ENCODE peak calls at places on chromosome 11, in eight cellular contexts. R is NCI-H69; O is GM10248; D is fibroblast of mammary gland; C is HFF-Myc; U is ELF-1; P is aorta; B is activated CD4-positive, alpha-beta T cell treated with anti-CD3 and anti-CD28 coated beads, Interleukin-2, amount 50 U/mL, for 4 hours. H is an unnamed sample.

GRCh38 chr11:70135142-70136132 is 57.3 kb downstream of the ANO1 start:
- DNase-seq in R (peak; percentile 17), O (no peak), D (no peak), C (no peak), U (peak; percentile 42), P (no peak), B (no peak), H (no peak)

GRCh38 chr11:57203359-57203758 is 21.6 kb downstream of the LRRC55 start:
- DNase-seq in R (no peak), O (no peak), D (peak; percentile 29), C (no peak), U (no peak), P (no peak), B (no peak), H (peak; percentile 51)

GRCh38 chr11:30889116-30889765 is 303.1 kb upstream of the MPPED2 start:
- DNase-seq in R (peak; percentile 35), O (no peak), D (no peak), C (no peak), U (peak; percentile 5), P (no peak), B (no peak), H (no peak)

GRCh38 chr11:32613500-32614151 is 30.0 kb downstream of the EIF3M start:
- DNase-seq in R (no peak), O (no peak), D (no peak), C (no peak), U (no peak), P (no peak), B (no peak), H (no peak)

GRCh38 chr11:6336293-6336692 is 16.0 kb upstream of the CAVIN3 start:
- DNase-seq in R (no peak), O (no peak), D (no peak), C (no peak), U (no peak), P (no peak), B (no peak), H (no peak)

GRCh38 chr11:60345489-60345888 is 18.4 kb downstream of the MS4A6E start:
- DNase-seq in R (peak; percentile 33), O (no peak), D (no peak), C (no peak), U (no peak), P (no peak), B (no peak), H (no peak)

GRCh38 chr11:2534131-2534956 is 89.5 kb downstream of the KCNQ1 start:
- DNase-seq in R (no peak), O (no peak), D (no peak), C (no peak), U (peak; percentile 19), P (peak; percentile 68), B (no peak), H (no peak)

GRCh38 chr11:16857186-16857585 is 118.7 kb downstream of the C11orf58 start:
- DNase-seq in R (no peak), O (no peak), D (no peak), C (no peak), U (no peak), P (no peak), B (no peak), H (no peak)

GRCh38 chr11:72586591-72587090 is 87.6 kb downstream of the PDE2A start:
- DNase-seq in R (no peak), O (no peak), D (no peak), C (no peak), U (no peak), P (peak; percentile 60), B (no peak), H (no peak)